ENCODE peak calls at places on chromosome X, in seven cellular contexts. V is HFFc6, Z is HL-60, U is pancreas, N is mammary epithelial cell, R is progenitor cell of endocrine pancreas, M is fibroblast of mammary gland. K is an unnamed sample.

GRCh38 chrX:97117572-97117971 is 233.9 kb downstream of the RPA4 start:
- DNase-seq in V (no peak), Z (no peak), U (no peak), N (no peak), R (no peak), M (no peak), K (no peak)

GRCh38 chrX:114985967-114986592 is 31.3 kb downstream of the IL13RA2 start:
- DNase-seq in V (no peak), Z (no peak), U (no peak), N (no peak), R (no peak), M (peak), K (no peak)

GRCh38 chrX:12210921-12211320 is 72.6 kb downstream of the FRMPD4 start:
- DNase-seq in V (peak), Z (no peak), U (no peak), N (peak), R (no peak), M (peak), K (no peak)

GRCh38 chrX:22748093-22748999 is 251.4 kb upstream of the DDX53 start:
- DNase-seq in V (peak), Z (peak), U (peak), N (peak), R (peak), M (peak), K (no peak)

GRCh38 chrX:39418936-39419659 is 617.8 kb downstream of the MID1IP1 start:
- DNase-seq in V (no peak), Z (no peak), U (peak), N (no peak), R (no peak), M (no peak), K (no peak)

GRCh38 chrX:114675365-114675764 is 91.5 kb downstream of the HTR2C start:
- DNase-seq in V (peak), Z (no peak), U (no peak), N (no peak), R (no peak), M (peak), K (no peak)

GRCh38 chrX:75038925-75039324 is 113.7 kb upstream of the NEXMIF start:
- DNase-seq in V (peak), Z (no peak), U (no peak), N (peak), R (no peak), M (peak), K (no peak)

GRCh38 chrX:18424482-18425198 is 768 bp upstream of the CDKL5 start:
- DNase-seq in V (peak), Z (no peak), U (peak), N (peak), R (no peak), M (peak), K (no peak)

GRCh38 chrX:133473451-133473850 is 58.2 kb upstream of the GPC4 start:
- DNase-seq in V (no peak), Z (no peak), U (no peak), N (peak), R (no peak), M (peak), K (no peak)

GRCh38 chrX:48996969-48997368 is 5.1 kb downstream of the GRIPAP1 start:
- DNase-seq in V (no peak), Z (no peak), U (no peak), N (no peak), R (no peak), M (no peak), K (no peak)

GRCh38 chrX:104108955-104109354 is 3.4 kb upstream of the ZCCHC18 start:
- DNase-seq in V (no peak), Z (no peak), U (no peak), N (no peak), R (no peak), M (no peak), K (no peak)

GRCh38 chrX:69365755-69366154 is 138.4 kb upstream of the NALF2 start:
- DNase-seq in V (no peak), Z (no peak), U (no peak), N (no peak), R (no peak), M (no peak), K (no peak)

GRCh38 chrX:7570432-7571009 is 272.4 kb upstream of the VCX start:
- DNase-seq in V (no peak), Z (no peak), U (no peak), N (no peak), R (no peak), M (no peak), K (no peak)

GRCh38 chrX:68998716-68999115 is 166.5 kb downstream of the PJA1 start:
- DNase-seq in V (no peak), Z (no peak), U (no peak), N (peak), R (no peak), M (no peak), K (no peak)

GRCh38 chrX:148878371-148878770 is 378.0 kb downstream of the AFF2 start:
- DNase-seq in V (no peak), Z (no peak), U (no peak), N (peak), R (no peak), M (peak), K (no peak)

GRCh38 chrX:28586891-28587635 is at the start of gene IL1RAPL1:
- DNase-seq in V (peak), Z (no peak), U (no peak), N (peak), R (no peak), M (peak), K (no peak)

GRCh38 chrX:2829066-2829430 is 318 bp downstream of the GYG2 start:
- DNase-seq in V (no peak), Z (no peak), U (peak), N (no peak), R (peak), M (no peak), K (no peak)

GRCh38 chrX:40855411-40855810 is 120.1 kb upstream of the MED14 start:
- DNase-seq in V (peak), Z (no peak), U (no peak), N (peak), R (no peak), M (no peak), K (no peak)

GRCh38 chrX:140040397-140040796 is 75.1 kb upstream of the CXorf66 start:
- DNase-seq in V (peak), Z (peak), U (no peak), N (peak), R (no peak), M (no peak), K (no peak)

GRCh38 chrX:140038842-140039241 is 73.5 kb upstream of the CXorf66 start:
- DNase-seq in V (no peak), Z (no peak), U (no peak), N (no peak), R (no peak), M (no peak), K (no peak)

GRCh38 chrX:140034916-140035315 is 69.6 kb upstream of the CXorf66 start:
- DNase-seq in V (no peak), Z (no peak), U (no peak), N (no peak), R (no peak), M (no peak), K (no peak)
- TF ChIP-seq CTCF in V (peak), Z (no peak), U (no peak), N (peak), R (peak), M (peak), K (no peak)

GRCh38 chrX:43974736-43975135 is 1.5 kb upstream of the NDP start:
- DNase-seq in V (no peak), Z (no peak), U (no peak), N (no peak), R (no peak), M (peak), K (no peak)
- TF ChIP-seq CTCF in V (no peak), Z (no peak), U (no peak), N (no peak), R (no peak), M (no peak), K (no peak)

GRCh38 chrX:124592745-124593144 is 246.4 kb downstream of the SH2D1A start:
- DNase-seq in V (no peak), Z (no peak), U (no peak), N (no peak), R (no peak), M (no peak), K (no peak)
- TF ChIP-seq CTCF in V (no peak), Z (no peak), U (no peak), N (no peak), R (no peak), M (no peak), K (no peak)

DNA sequence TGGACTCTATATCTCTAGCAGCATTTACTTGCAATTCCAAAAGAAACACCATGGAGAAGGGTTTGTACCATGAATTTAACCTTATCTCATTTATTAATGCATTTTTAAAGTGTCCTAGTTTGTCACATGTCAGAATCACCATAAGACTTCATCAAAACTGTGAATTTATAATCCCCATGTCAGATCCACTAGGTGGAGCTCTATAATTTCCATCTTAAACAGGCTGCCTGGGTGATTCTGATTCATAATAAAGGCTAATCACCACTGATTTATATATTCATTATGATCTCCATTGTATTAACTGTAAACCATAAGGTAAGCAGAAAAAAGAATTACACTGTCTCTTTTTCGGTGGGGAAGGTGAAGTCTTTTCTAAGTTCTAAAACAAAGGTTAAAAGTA is 4.0 kb downstream of the TCEAL2 start:
- DNase-seq in V (no peak), Z (no peak), U (no peak), N (no peak), R (no peak), M (peak), K (no peak)
- TF ChIP-seq CTCF in V (peak), Z (no peak), U (no peak), N (peak), R (peak), M (peak), K (no peak)

GRCh38 chrX:76922100-76922499 is 494.6 kb downstream of the MAGEE1 start:
- DNase-seq in V (no peak), Z (no peak), U (no peak), N (no peak), R (no peak), M (no peak), K (no peak)
- TF ChIP-seq CTCF in V (no peak), Z (no peak), U (no peak), N (no peak), R (no peak), M (no peak), K (no peak)

GRCh38 chrX:21708116-21708515 is 49.8 kb downstream of the SMPX start:
- DNase-seq in V (no peak), Z (no peak), U (no peak), N (no peak), R (no peak), M (no peak), K (no peak)
- TF ChIP-seq CTCF in V (no peak), Z (no peak), U (no peak), N (peak), R (peak), M (peak), K (no peak)

GRCh38 chrX:57121162-57121741 is at the start of gene SPIN2B:
- DNase-seq in V (peak), Z (peak), U (peak), N (peak), R (peak), M (peak), K (peak)
- TF ChIP-seq CTCF in V (no peak), Z (no peak), U (no peak), N (no peak), R (peak), M (no peak), K (no peak)

DNA sequence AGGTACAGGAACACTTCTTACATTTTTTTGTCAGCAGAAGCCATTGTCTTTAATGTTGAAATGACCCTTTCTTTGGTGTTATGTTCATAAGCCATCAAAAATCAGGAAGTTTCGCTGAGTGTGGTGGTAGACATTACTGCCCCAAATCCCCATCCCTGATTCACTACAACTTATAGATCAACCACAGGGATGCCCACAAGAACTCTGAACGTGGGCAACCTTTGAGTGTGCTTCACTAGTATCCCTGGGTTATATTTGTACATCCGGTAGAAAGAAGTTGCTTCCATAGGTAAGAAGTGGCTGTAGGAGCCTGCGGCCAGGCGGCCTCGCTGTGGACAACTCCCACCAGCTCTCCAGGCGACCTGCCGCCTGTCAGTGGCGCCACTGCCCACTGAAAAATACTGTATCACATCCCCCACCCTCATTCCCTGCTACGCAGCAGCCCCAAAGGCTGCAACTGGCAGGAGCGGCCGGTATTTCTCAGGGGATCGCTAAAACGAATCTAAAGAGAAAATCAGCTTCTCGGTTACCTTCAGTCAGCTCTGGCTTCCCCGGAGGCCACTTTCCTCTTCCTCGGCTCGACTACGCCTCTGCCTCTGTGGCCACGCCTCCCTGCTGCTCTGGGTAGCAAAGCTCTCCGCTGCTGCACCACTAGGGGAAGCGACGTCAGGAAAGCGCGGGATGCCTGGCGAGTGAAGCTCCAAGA is 13.9 kb upstream of the ETDC start:
- DNase-seq in V (no peak), Z (no peak), U (no peak), N (no peak), R (peak), M (peak), K (no peak)
- TF ChIP-seq CTCF in V (no peak), Z (no peak), U (no peak), N (no peak), R (peak), M (peak), K (no peak)

GRCh38 chrX:110748256-110748811 is 47.3 kb downstream of the CHRDL1 start:
- DNase-seq in V (no peak), Z (no peak), U (no peak), N (no peak), R (no peak), M (no peak), K (no peak)
- TF ChIP-seq CTCF in V (no peak), Z (no peak), U (no peak), N (no peak), R (no peak), M (no peak), K (no peak)